ENCODE peak calls at places on chromosomes 3 and 15, in six cellular contexts. N, V, H, A, W and T are unnamed samples.

GRCh38 chr3:141485578-141486415 is 1.0 kb upstream of the RASA2 start:
- DNase-seq in N (no peak), V (no peak), H (no peak), A (no peak), W (no peak), T (no peak)

GRCh38 chr3:15502616-15503015 is 18.9 kb downstream of the COLQ start:
- DNase-seq in N (no peak), V (no peak), H (no peak), A (no peak), W (no peak), T (no peak)

GRCh38 chr3:135412475-135412874 is 553.1 kb upstream of the PPP2R3A start:
- DNase-seq in N (no peak), V (no peak), H (no peak), A (no peak), W (no peak), T (no peak)

GRCh38 chr3:147616998-147617619 is 207.9 kb downstream of the ZIC1 start:
- DNase-seq in N (no peak), V (no peak), H (no peak), A (no peak), W (no peak), T (no peak)

GRCh38 chr15:62560943-62561571 is 396.0 kb upstream of the C2CD4B start:
- DNase-seq in N (no peak), V (no peak), H (no peak), A (no peak), W (no peak), T (peak; percentile 52)

GRCh38 chr3:40229411-40229810 is 80.1 kb upstream of the EIF1B start:
- DNase-seq in N (no peak), V (no peak), H (no peak), A (no peak), W (no peak), T (no peak)

GRCh38 chr3:99780749-99781148 is 36.9 kb upstream of the CMSS1 start:
- DNase-seq in N (no peak), V (no peak), H (no peak), A (no peak), W (no peak), T (no peak)

GRCh38 chr3:67401911-67402310 is 252.5 kb downstream of the SUCLG2 start:
- DNase-seq in N (no peak), V (no peak), H (no peak), A (no peak), W (no peak), T (no peak)

GRCh38 chr3:113211370-113212154 is at the start of gene BOC:
- DNase-seq in N (peak; percentile 13), V (no peak), H (no peak), A (no peak), W (no peak), T (no peak)

GRCh38 chr15:28079313-28079969 is 19.7 kb downstream of the OCA2 start:
- DNase-seq in N (no peak), V (no peak), H (no peak), A (no peak), W (no peak), T (no peak)

GRCh38 chr3:119657887-119658702 is 2.3 kb downstream of the POPDC2 start:
- DNase-seq in N (no peak), V (no peak), H (no peak), A (no peak), W (no peak), T (no peak)

GRCh38 chr3:48301814-48302194 is 31.7 kb downstream of the SPINK8 start:
- DNase-seq in N (peak; percentile 24), V (no peak), H (no peak), A (peak; percentile 46), W (no peak), T (no peak)